ENCODE peak calls at places on chromosomes 7 and 10, in four cellular contexts. E is tibial artery; X is stimulated activated CD4-positive, alpha-beta T cell treated with anti-CD3 and anti-CD28 coated beads, TNF-alpha, amount 100 ng/mL, for 1 hour; G is anterior cingulate cortex. O is an unnamed sample.

GRCh38 chr7:75992083-75992755 is 2.2 kb downstream of the TMEM120A start:
- DNase-seq in X (no peak), E (no peak), G (no peak), O (no peak)

GRCh38 chr7:152313879-152314604 is 121.8 kb downstream of the KMT2C start:
- DNase-seq in X (no peak), E (no peak), G (no peak), O (no peak)

GRCh38 chr10:131874991-131875451 is 25.8 kb upstream of the PPP2R2D start:
- DNase-seq in G (peak), E (peak), X (no peak), O (peak)

GRCh38 chr10:69655868-69656555 is 26.0 kb downstream of the FAM241B start:
- DNase-seq in X (no peak), E (no peak), G (no peak), O (no peak)

GRCh38 chr10:87504667-87505365 is at the start of gene MINPP1:
- DNase-seq in E (peak), X (peak), G (peak), O (peak)

GRCh38 chr7:102896585-102896984 is 16.2 kb upstream of the LRRC17 start:
- DNase-seq in G (no peak), X (no peak), E (no peak), O (no peak)

GRCh38 chr10:124366343-124366742 is 52.4 kb downstream of the OAT start:
- DNase-seq in G (no peak), E (no peak), X (no peak), O (no peak)

GRCh38 chr10:84845628-84846261 is 517.4 kb downstream of the CCSER2 start:
- DNase-seq in E (no peak), X (no peak), G (peak), O (no peak)

GRCh38 chr7:16171928-16172327 is 249.4 kb downstream of the CRPPA start:
- DNase-seq in E (no peak), X (no peak), G (no peak), O (no peak)

GRCh38 chr10:133465950-133466474 is 12.3 kb downstream of the SCART1 start:
- DNase-seq in X (no peak), E (no peak), G (no peak), O (no peak)

GRCh38 chr7:1501487-1502270 is 2.5 kb downstream of the INTS1 start:
- DNase-seq in G (no peak), E (no peak), X (no peak), O (no peak)

GRCh38 chr7:47624660-47625059 is 42.7 kb upstream of the TNS3 start:
- DNase-seq in X (no peak), E (no peak), G (no peak), O (no peak)

GRCh38 chr10:5538892-5539651 is 14.3 kb downstream of the CALML3 start:
- DNase-seq in G (no peak), E (peak), X (no peak), O (no peak)

GRCh38 chr10:34994565-34995142 is 95.5 kb downstream of the CUL2 start:
- DNase-seq in X (peak), E (no peak), G (no peak), O (no peak)

GRCh38 chr7:50610521-50611277 is 45.5 kb upstream of the DDC start:
- DNase-seq in G (no peak), X (no peak), E (no peak), O (no peak)

GRCh38 chr7:27172388-27172774 is 1.7 kb downstream of the HOXA10 start:
- DNase-seq in E (peak), X (no peak), G (no peak), O (no peak)

GRCh38 chr10:127275793-127276415 is 79.5 kb upstream of the INSYN2A start:
- DNase-seq in E (no peak), X (no peak), G (no peak), O (no peak)

GRCh38 chr10:130728531-130729215 is 582.8 kb downstream of the TCERG1L start:
- DNase-seq in E (no peak), X (no peak), G (no peak), O (no peak)

GRCh38 chr7:113086431-113086888 is at the start of gene GPR85:
- DNase-seq in E (peak), G (peak), X (no peak), O (peak)

GRCh38 chr10:13340626-13341370 is 7.3 kb downstream of the SEPHS1 start:
- DNase-seq in X (no peak), E (no peak), G (no peak), O (no peak)

GRCh38 chr7:121562274-121562673 is 166.2 kb upstream of the FAM3C start:
- DNase-seq in G (no peak), E (no peak), X (no peak), O (no peak)

GRCh38 chr10:111277685-111278084 is 200.9 kb downstream of the ADRA2A start:
- DNase-seq in E (no peak), G (no peak), X (no peak), O (no peak)

GRCh38 chr10:79353000-79353406 is 5.7 kb downstream of the PPIF start:
- DNase-seq in G (no peak), X (no peak), E (no peak), O (peak)

GRCh38 chr7:139976055-139976837 is 86.5 kb downstream of the PARP12 start:
- DNase-seq in G (no peak), E (no peak), X (no peak), O (no peak)

GRCh38 chr10:71234970-71235681 is 22.8 kb downstream of the UNC5B start:
- DNase-seq in G (no peak), E (peak), X (no peak), O (no peak)

GRCh38 chr10:35607475-35608316 is 2.6 kb downstream of the GJD4 start:
- DNase-seq in G (no peak), E (no peak), X (no peak), O (no peak)

GRCh38 chr10:97039538-97040247 is 146.1 kb downstream of the SLIT1 start:
- DNase-seq in E (no peak), X (no peak), G (no peak), O (no peak)

GRCh38 chr10:35561670-35562069 is 43.5 kb upstream of the GJD4 start:
- DNase-seq in E (no peak), G (peak), X (no peak), O (no peak)

GRCh38 chr7:114539575-114539974 is 125.0 kb downstream of the FOXP2 start:
- DNase-seq in X (no peak), E (no peak), G (no peak), O (no peak)

GRCh38 chr10:34739915-34740314 is 75.2 kb downstream of the PARD3 start:
- DNase-seq in E (peak), G (no peak), X (no peak), O (no peak)

GRCh38 chr7:128873234-128873633 is 10.6 kb downstream of the ATP6V1F start:
- DNase-seq in X (no peak), E (no peak), G (no peak), O (no peak)

GRCh38 chr10:133405272-133405671 is 11.3 kb downstream of the MTG1 start:
- DNase-seq in E (no peak), X (no peak), G (no peak), O (no peak)

GRCh38 chr7:129375221-129375938 is 58.9 kb upstream of the STRIP2 start:
- DNase-seq in E (no peak), G (no peak), X (no peak), O (no peak)

GRCh38 chr10:70518695-70519094 is 40.1 kb downstream of the PALD1 start:
- DNase-seq in G (no peak), E (no peak), X (no peak), O (no peak)

O was measured in memory B cell.